ENCODE peak calls at places on chromosomes 7 and 10, in eight cellular contexts. One of them, this sample, is unnamed. For H3K27me3, the result is how much of the 10 kb centered on the place peaks cover.

GRCh38 chr10:43899224-43899959 is 250.7 kb upstream of the ZNF32 start:
- DNase-seq in right lobe of liver: no peak
- DNase-seq in thoracic aorta: no peak
- DNase-seq in heart right ventricle: no peak
- DNase-seq in CD8-positive, alpha-beta T cell: no peak
- DNase-seq in colonic mucosa: no peak
- DNase-seq in neuronal stem cell: no peak
- DNase-seq in hepatocyte: no peak
- DNase-seq in this sample: no peak

GRCh38 chr10:24382979-24383663 is 174.2 kb downstream of the KIAA1217 start:
- DNase-seq in right lobe of liver: no peak
- DNase-seq in thoracic aorta: no peak
- DNase-seq in heart right ventricle: peak
- DNase-seq in CD8-positive, alpha-beta T cell: no peak
- DNase-seq in colonic mucosa: peak
- DNase-seq in neuronal stem cell: no peak
- DNase-seq in hepatocyte: peak
- DNase-seq in this sample: no peak

GRCh38 chr7:76281006-76281705 is 21.3 kb upstream of the HSPB1 start:
- DNase-seq in right lobe of liver: no peak
- DNase-seq in thoracic aorta: no peak
- DNase-seq in heart right ventricle: no peak
- DNase-seq in CD8-positive, alpha-beta T cell: peak
- DNase-seq in colonic mucosa: no peak
- DNase-seq in neuronal stem cell: no peak
- DNase-seq in hepatocyte: no peak
- DNase-seq in this sample: no peak

GRCh38 chr7:148915211-148915610 is 31.1 kb upstream of the EZH2 start:
- DNase-seq in right lobe of liver: no peak
- DNase-seq in thoracic aorta: no peak
- DNase-seq in heart right ventricle: no peak
- DNase-seq in CD8-positive, alpha-beta T cell: no peak
- DNase-seq in colonic mucosa: no peak
- DNase-seq in neuronal stem cell: no peak
- DNase-seq in hepatocyte: no peak
- DNase-seq in this sample: no peak

GRCh38 chr7:155357573-155358041 is 59.9 kb downstream of the INSIG1 start:
- DNase-seq in right lobe of liver: peak
- DNase-seq in thoracic aorta: no peak
- DNase-seq in heart right ventricle: no peak
- DNase-seq in CD8-positive, alpha-beta T cell: no peak
- DNase-seq in colonic mucosa: no peak
- DNase-seq in neuronal stem cell: no peak
- DNase-seq in hepatocyte: no peak
- DNase-seq in this sample: no peak

GRCh38 chr7:148905093-148905666 is 21.1 kb upstream of the EZH2 start:
- DNase-seq in right lobe of liver: no peak
- DNase-seq in thoracic aorta: no peak
- DNase-seq in heart right ventricle: no peak
- DNase-seq in CD8-positive, alpha-beta T cell: no peak
- DNase-seq in colonic mucosa: no peak
- DNase-seq in neuronal stem cell: no peak
- DNase-seq in hepatocyte: no peak
- DNase-seq in this sample: no peak

GRCh38 chr7:120089968-120090367 is 183.0 kb upstream of the KCND2 start:
- DNase-seq in right lobe of liver: no peak
- DNase-seq in thoracic aorta: no peak
- DNase-seq in heart right ventricle: no peak
- DNase-seq in CD8-positive, alpha-beta T cell: no peak
- DNase-seq in colonic mucosa: no peak
- DNase-seq in neuronal stem cell: no peak
- DNase-seq in hepatocyte: no peak
- DNase-seq in this sample: no peak

GRCh38 chr10:73991846-73992245 is 6.1 kb upstream of the VCL start:
- DNase-seq in right lobe of liver: no peak
- DNase-seq in thoracic aorta: no peak
- DNase-seq in heart right ventricle: no peak
- DNase-seq in CD8-positive, alpha-beta T cell: peak
- DNase-seq in colonic mucosa: peak
- DNase-seq in neuronal stem cell: no peak
- DNase-seq in hepatocyte: no peak
- DNase-seq in this sample: no peak

GRCh38 chr10:86693721-86694369 is 25.5 kb downstream of the LDB3 start:
- DNase-seq in right lobe of liver: no peak
- DNase-seq in thoracic aorta: no peak
- DNase-seq in heart right ventricle: no peak
- DNase-seq in CD8-positive, alpha-beta T cell: peak
- DNase-seq in colonic mucosa: peak
- DNase-seq in neuronal stem cell: no peak
- DNase-seq in hepatocyte: peak
- DNase-seq in this sample: no peak

GRCh38 chr7:36686499-36686898 is 37.8 kb downstream of the AOAH start:
- DNase-seq in right lobe of liver: no peak
- DNase-seq in thoracic aorta: no peak
- DNase-seq in heart right ventricle: no peak
- DNase-seq in CD8-positive, alpha-beta T cell: peak
- DNase-seq in colonic mucosa: no peak
- DNase-seq in neuronal stem cell: no peak
- DNase-seq in hepatocyte: peak
- DNase-seq in this sample: no peak

GRCh38 chr7:154770361-154770760 is 232.6 kb downstream of the PAXIP1 start:
- DNase-seq in right lobe of liver: no peak
- DNase-seq in thoracic aorta: no peak
- DNase-seq in heart right ventricle: no peak
- DNase-seq in CD8-positive, alpha-beta T cell: no peak
- DNase-seq in colonic mucosa: no peak
- DNase-seq in neuronal stem cell: no peak
- DNase-seq in hepatocyte: no peak
- DNase-seq in this sample: no peak

GRCh38 chr7:1340031-1340430 is 107.4 kb downstream of the UNCX start:
- DNase-seq in right lobe of liver: no peak
- DNase-seq in thoracic aorta: no peak
- DNase-seq in heart right ventricle: no peak
- DNase-seq in CD8-positive, alpha-beta T cell: no peak
- DNase-seq in colonic mucosa: no peak
- DNase-seq in neuronal stem cell: no peak
- DNase-seq in hepatocyte: no peak
- DNase-seq in this sample: no peak

GRCh38 chr10:110802551-110803238 is 69.0 kb upstream of the PDCD4 start:
- DNase-seq in right lobe of liver: peak
- DNase-seq in thoracic aorta: peak
- DNase-seq in heart right ventricle: peak
- DNase-seq in CD8-positive, alpha-beta T cell: peak
- DNase-seq in colonic mucosa: peak
- DNase-seq in neuronal stem cell: no peak
- DNase-seq in hepatocyte: peak
- DNase-seq in this sample: peak

GRCh38 chr7:47724335-47724982 is 142.5 kb upstream of the TNS3 start:
- DNase-seq in right lobe of liver: no peak
- DNase-seq in thoracic aorta: no peak
- DNase-seq in heart right ventricle: no peak
- DNase-seq in CD8-positive, alpha-beta T cell: no peak
- DNase-seq in colonic mucosa: no peak
- DNase-seq in neuronal stem cell: no peak
- DNase-seq in hepatocyte: peak
- DNase-seq in this sample: peak

GRCh38 chr7:490461-491291 is 29.0 kb downstream of the PDGFA start:
- DNase-seq in right lobe of liver: no peak
- DNase-seq in thoracic aorta: no peak
- DNase-seq in heart right ventricle: peak
- DNase-seq in CD8-positive, alpha-beta T cell: no peak
- DNase-seq in colonic mucosa: no peak
- DNase-seq in neuronal stem cell: no peak
- DNase-seq in hepatocyte: no peak
- DNase-seq in this sample: no peak

GRCh38 chr10:124446830-124447740 is 2.8 kb downstream of the NKX1-2 start:
- DNase-seq in right lobe of liver: no peak
- DNase-seq in thoracic aorta: no peak
- DNase-seq in heart right ventricle: no peak
- DNase-seq in CD8-positive, alpha-beta T cell: no peak
- DNase-seq in colonic mucosa: no peak
- DNase-seq in neuronal stem cell: no peak
- DNase-seq in hepatocyte: no peak
- DNase-seq in this sample: no peak
- H3K27me3 ChIP-seq in right lobe of liver: under half
- H3K27me3 ChIP-seq in thoracic aorta: under half
- H3K27me3 ChIP-seq in heart right ventricle: half or more
- H3K27me3 ChIP-seq in CD8-positive, alpha-beta T cell: under half
- H3K27me3 ChIP-seq in colonic mucosa: half or more
- H3K27me3 ChIP-seq in neuronal stem cell: half or more
- H3K27me3 ChIP-seq in hepatocyte: half or more
- H3K27me3 ChIP-seq in this sample: half or more

GRCh38 chr7:98148607-98149006 is 41.9 kb downstream of the LMTK2 start:
- DNase-seq in right lobe of liver: no peak
- DNase-seq in thoracic aorta: no peak
- DNase-seq in heart right ventricle: no peak
- DNase-seq in CD8-positive, alpha-beta T cell: no peak
- DNase-seq in colonic mucosa: no peak
- DNase-seq in neuronal stem cell: no peak
- DNase-seq in hepatocyte: no peak
- DNase-seq in this sample: no peak

GRCh38 chr7:98151884-98152283 is 45.2 kb downstream of the LMTK2 start:
- DNase-seq in right lobe of liver: no peak
- DNase-seq in thoracic aorta: no peak
- DNase-seq in heart right ventricle: no peak
- DNase-seq in CD8-positive, alpha-beta T cell: no peak
- DNase-seq in colonic mucosa: no peak
- DNase-seq in neuronal stem cell: no peak
- DNase-seq in hepatocyte: no peak
- DNase-seq in this sample: no peak

DNA sequence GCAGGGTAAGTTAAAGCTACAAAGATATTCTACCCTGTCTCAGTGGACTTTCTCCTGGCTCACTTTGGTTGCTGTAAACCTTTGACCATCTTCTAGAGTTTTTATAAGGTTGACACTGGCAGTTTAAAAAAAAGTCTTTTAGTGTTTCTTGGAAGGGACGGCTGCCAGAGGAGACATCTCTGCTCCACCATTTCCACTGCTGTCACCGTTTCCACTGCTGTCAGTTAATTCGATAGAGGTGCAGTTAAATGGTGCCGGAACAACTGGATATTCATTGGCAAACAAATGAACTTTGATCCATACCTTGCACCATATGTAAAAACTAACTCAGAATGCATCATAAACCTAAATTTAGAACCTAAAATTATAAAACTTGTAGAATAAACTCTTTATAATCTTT is 42.6 kb downstream of the LMTK2 start:
- DNase-seq in right lobe of liver: no peak
- DNase-seq in thoracic aorta: no peak
- DNase-seq in heart right ventricle: no peak
- DNase-seq in CD8-positive, alpha-beta T cell: no peak
- DNase-seq in colonic mucosa: peak
- DNase-seq in neuronal stem cell: no peak
- DNase-seq in hepatocyte: no peak
- DNase-seq in this sample: no peak
- H3K4me3 ChIP-seq in right lobe of liver: no peak
- H3K4me3 ChIP-seq in thoracic aorta: no peak
- H3K4me3 ChIP-seq in heart right ventricle: no peak
- H3K4me3 ChIP-seq in CD8-positive, alpha-beta T cell: no peak
- H3K4me3 ChIP-seq in colonic mucosa: no peak
- H3K4me3 ChIP-seq in neuronal stem cell: no peak
- H3K4me3 ChIP-seq in hepatocyte: no peak
- H3K4me3 ChIP-seq in this sample: no peak

DNA sequence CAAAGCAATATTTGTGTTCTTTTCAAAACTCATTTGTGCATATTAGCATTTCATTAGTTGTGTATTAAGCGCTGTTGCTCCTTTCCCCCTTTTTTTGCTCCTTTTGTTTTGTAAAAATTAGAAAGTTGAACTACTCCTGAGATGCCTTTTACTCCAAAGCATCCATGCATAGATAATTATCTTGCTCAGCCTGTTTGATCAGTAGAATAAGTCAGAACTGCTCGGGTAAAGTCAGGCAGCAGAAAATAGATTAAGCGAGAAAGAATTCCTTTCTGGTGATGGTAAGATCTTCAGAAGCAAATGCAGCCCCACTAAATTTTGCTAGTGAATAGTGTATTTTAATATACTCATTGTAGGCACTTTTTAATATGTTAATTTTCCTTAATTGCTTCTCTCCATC is 227.1 kb downstream of the TEX36 start:
- DNase-seq in right lobe of liver: no peak
- DNase-seq in thoracic aorta: no peak
- DNase-seq in heart right ventricle: no peak
- DNase-seq in CD8-positive, alpha-beta T cell: no peak
- DNase-seq in colonic mucosa: no peak
- DNase-seq in neuronal stem cell: no peak
- DNase-seq in hepatocyte: no peak
- DNase-seq in this sample: no peak
- H3K27me3 ChIP-seq in right lobe of liver: under half
- H3K27me3 ChIP-seq in thoracic aorta: under half
- H3K27me3 ChIP-seq in heart right ventricle: under half
- H3K27me3 ChIP-seq in CD8-positive, alpha-beta T cell: under half
- H3K27me3 ChIP-seq in colonic mucosa: under half
- H3K27me3 ChIP-seq in neuronal stem cell: under half
- H3K27me3 ChIP-seq in hepatocyte: under half
- H3K27me3 ChIP-seq in this sample: under half

GRCh38 chr7:101898019-101898575 is 80.7 kb downstream of the CUX1 start:
- DNase-seq in right lobe of liver: no peak
- DNase-seq in thoracic aorta: no peak
- DNase-seq in heart right ventricle: no peak
- DNase-seq in CD8-positive, alpha-beta T cell: no peak
- DNase-seq in colonic mucosa: no peak
- DNase-seq in neuronal stem cell: no peak
- DNase-seq in hepatocyte: no peak
- DNase-seq in this sample: no peak

GRCh38 chr7:101902680-101903504 is 85.5 kb downstream of the CUX1 start:
- DNase-seq in right lobe of liver: no peak
- DNase-seq in thoracic aorta: no peak
- DNase-seq in heart right ventricle: no peak
- DNase-seq in CD8-positive, alpha-beta T cell: no peak
- DNase-seq in colonic mucosa: no peak
- DNase-seq in neuronal stem cell: no peak
- DNase-seq in hepatocyte: no peak
- DNase-seq in this sample: no peak

GRCh38 chr7:101901661-101902491 is 84.5 kb downstream of the CUX1 start:
- DNase-seq in right lobe of liver: no peak
- DNase-seq in thoracic aorta: no peak
- DNase-seq in heart right ventricle: no peak
- DNase-seq in CD8-positive, alpha-beta T cell: no peak
- DNase-seq in colonic mucosa: no peak
- DNase-seq in neuronal stem cell: no peak
- DNase-seq in hepatocyte: no peak
- DNase-seq in this sample: no peak

GRCh38 chr7:101899616-101900015 is 82.2 kb downstream of the CUX1 start:
- DNase-seq in right lobe of liver: no peak
- DNase-seq in thoracic aorta: no peak
- DNase-seq in heart right ventricle: no peak
- DNase-seq in CD8-positive, alpha-beta T cell: no peak
- DNase-seq in colonic mucosa: no peak
- DNase-seq in neuronal stem cell: no peak
- DNase-seq in hepatocyte: no peak
- DNase-seq in this sample: no peak

DNA sequence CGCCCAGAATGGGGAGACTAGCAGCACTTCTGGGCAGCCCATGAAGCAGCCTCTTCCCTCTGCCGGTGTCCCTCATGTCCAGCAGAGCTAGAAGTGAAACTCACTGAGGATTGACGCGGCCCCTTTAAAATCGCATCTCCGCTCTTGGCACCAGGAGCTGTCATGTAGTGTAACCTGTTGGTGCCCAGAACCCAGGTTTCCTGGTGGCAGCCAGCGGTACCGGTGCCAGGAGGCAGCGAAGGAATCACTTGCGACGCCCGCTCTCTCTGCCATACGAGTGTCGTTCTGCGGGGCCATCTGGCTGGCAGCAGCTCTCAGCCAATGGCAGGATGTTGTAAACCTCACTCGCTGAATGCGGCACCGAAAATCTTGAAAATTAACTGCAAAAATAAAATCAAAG is 82.7 kb downstream of the CUX1 start:
- DNase-seq in right lobe of liver: no peak
- DNase-seq in thoracic aorta: no peak
- DNase-seq in heart right ventricle: peak
- DNase-seq in CD8-positive, alpha-beta T cell: no peak
- DNase-seq in colonic mucosa: no peak
- DNase-seq in neuronal stem cell: no peak
- DNase-seq in hepatocyte: no peak
- DNase-seq in this sample: no peak
- H3K4me3 ChIP-seq in right lobe of liver: no peak
- H3K4me3 ChIP-seq in thoracic aorta: peak
- H3K4me3 ChIP-seq in heart right ventricle: peak
- H3K4me3 ChIP-seq in CD8-positive, alpha-beta T cell: no peak
- H3K4me3 ChIP-seq in colonic mucosa: no peak
- H3K4me3 ChIP-seq in neuronal stem cell: no peak
- H3K4me3 ChIP-seq in hepatocyte: no peak
- H3K4me3 ChIP-seq in this sample: peak

This sample was measured in AG04450.